ENCODE peak calls at places on chromosomes 7 and 10, in seven cellular contexts. M is SK-N-SH, Y is fibroblast of lung, R is IMR-90, H is neuronal stem cell, Z is hepatocyte, A is neural progenitor cell. K is an unnamed sample.

GRCh38 chr10:60258429-60258797 is 131.3 kb downstream of the ANK3 start:
- DNase-seq in A (peak; percentile 62), M (no peak), Z (no peak), Y (no peak), H (no peak), R (no peak), K (no peak)

GRCh38 chr7:40923631-40924030 is 779.3 kb downstream of the INHBA start:
- DNase-seq in M (no peak), Y (no peak), H (no peak), R (no peak), Z (no peak), A (no peak), K (no peak)

GRCh38 chr7:14858410-14858809 is 44.1 kb downstream of the DGKB start:
- DNase-seq in M (no peak), Y (no peak), R (no peak), H (no peak), Z (no peak), A (no peak), K (no peak)

GRCh38 chr10:83108565-83109333 is 1030.6 kb upstream of the GHITM start:
- DNase-seq in H (no peak), Y (no peak), M (no peak), Z (no peak), R (no peak), A (no peak), K (no peak)

GRCh38 chr7:17229257-17229656 is 69.2 kb upstream of the AHR start:
- DNase-seq in R (no peak), H (no peak), Z (no peak), M (no peak), A (no peak), Y (no peak), K (no peak)

GRCh38 chr10:92965314-92965713 is 95.3 kb upstream of the CYP26C1 start:
- DNase-seq in R (peak; percentile 73), Z (peak; percentile 69), A (peak; percentile 69), H (peak; percentile 48), Y (peak; percentile 80), M (peak; percentile 15), K (no peak)

GRCh38 chr7:92751902-92752901 is 84.2 kb downstream of the CDK6 start:
- DNase-seq in M (no peak), Y (peak; percentile 95), A (no peak), H (no peak), Z (peak; percentile 32), R (peak; percentile 98), K (no peak)

GRCh38 chr10:114821915-114822770 is 563 bp downstream of the FHIP2A start:
- DNase-seq in H (peak; percentile 21), Z (peak; percentile 32), A (peak; percentile 53), R (peak; percentile 14), Y (peak; percentile 37), M (peak; percentile 81), K (peak; percentile 41)

GRCh38 chr10:36608251-36608650 is 517.1 kb upstream of the ANKRD30A start:
- DNase-seq in M (no peak), A (no peak), H (no peak), Z (no peak), Y (peak; percentile 9), R (peak; percentile 67), K (no peak)

GRCh38 chr10:71982269-71983178 is 18.3 kb downstream of the CHST3 start:
- DNase-seq in Z (no peak), Y (no peak), M (no peak), A (no peak), H (no peak), R (no peak), K (no peak)

GRCh38 chr7:114508096-114508495 is 93.5 kb downstream of the FOXP2 start:
- DNase-seq in H (no peak), Z (no peak), M (no peak), R (peak; percentile 47), Y (peak; percentile 57), A (no peak), K (no peak)

GRCh38 chr7:112407261-112407660 is 43.0 kb upstream of the IFRD1 start:
- DNase-seq in Y (no peak), A (no peak), R (no peak), Z (no peak), H (no peak), M (no peak), K (no peak)

GRCh38 chr10:123804716-123805115 is 86.9 kb downstream of the CPXM2 start:
- DNase-seq in H (no peak), R (no peak), Y (no peak), A (no peak), M (no peak), Z (no peak), K (no peak)

GRCh38 chr10:116756277-116756676 is 13.9 kb upstream of the HSPA12A start:
- DNase-seq in Z (no peak), M (no peak), H (no peak), R (peak; percentile 11), Y (peak; percentile 25), A (no peak), K (no peak)

GRCh38 chr7:36684951-36685350 is 39.3 kb downstream of the AOAH start:
- DNase-seq in Y (no peak), A (no peak), R (no peak), M (no peak), H (no peak), Z (no peak), K (no peak)

GRCh38 chr7:71021049-71021448 is 110.9 kb upstream of the GALNT17 start:
- DNase-seq in M (no peak), Z (no peak), Y (no peak), H (no peak), A (no peak), R (no peak), K (no peak)

GRCh38 chr10:104333728-104334373 is 4.4 kb downstream of the ITPRIP start:
- DNase-seq in A (no peak), R (no peak), M (peak; percentile 5), H (no peak), Y (peak; percentile 8), Z (no peak), K (no peak)

GRCh38 chr7:84720456-84721097 is 466.3 kb downstream of the SEMA3D start:
- DNase-seq in H (no peak), Y (no peak), R (peak; percentile 8), Z (no peak), A (no peak), M (no peak), K (no peak)

GRCh38 chr10:104122273-104123107 is 519 bp downstream of the SFR1 start:
- DNase-seq in M (no peak), A (no peak), Z (no peak), R (peak; percentile 2), H (no peak), Y (peak; percentile 20), K (no peak)

GRCh38 chr7:46939089-46939488 is 642.8 kb downstream of the TNS3 start:
- DNase-seq in H (no peak), A (no peak), Y (no peak), Z (no peak), M (no peak), R (no peak), K (no peak)

GRCh38 chr10:7626283-7626682 is 40.5 kb downstream of the ITIH5 start:
- DNase-seq in Y (no peak), A (no peak), M (no peak), R (no peak), H (no peak), Z (no peak), K (no peak)

GRCh38 chr10:102826148-102826796 is 10.9 kb downstream of the CYP17A1 start:
- DNase-seq in A (no peak), H (no peak), R (no peak), Y (no peak), Z (no peak), M (no peak), K (no peak)

GRCh38 chr7:155380986-155381851 is 76.7 kb upstream of the EN2 start:
- DNase-seq in Z (no peak), Y (no peak), A (peak; percentile 78), M (peak; percentile 68), H (no peak), R (no peak), K (no peak)

GRCh38 chr7:155383756-155384491 is 74.0 kb upstream of the EN2 start:
- DNase-seq in Y (no peak), Z (no peak), M (no peak), A (no peak), R (no peak), H (no peak), K (no peak)

GRCh38 chr7:155382802-155383171 is 75.1 kb upstream of the EN2 start:
- DNase-seq in Y (no peak), M (no peak), A (no peak), H (no peak), Z (no peak), R (no peak), K (no peak)

GRCh38 chr7:155380221-155380861 is 77.6 kb upstream of the EN2 start:
- DNase-seq in A (peak; percentile 92), M (peak; percentile 95), Z (peak; percentile 92), Y (peak; percentile 60), R (peak; percentile 54), H (no peak), K (peak; percentile 79)

DNA sequence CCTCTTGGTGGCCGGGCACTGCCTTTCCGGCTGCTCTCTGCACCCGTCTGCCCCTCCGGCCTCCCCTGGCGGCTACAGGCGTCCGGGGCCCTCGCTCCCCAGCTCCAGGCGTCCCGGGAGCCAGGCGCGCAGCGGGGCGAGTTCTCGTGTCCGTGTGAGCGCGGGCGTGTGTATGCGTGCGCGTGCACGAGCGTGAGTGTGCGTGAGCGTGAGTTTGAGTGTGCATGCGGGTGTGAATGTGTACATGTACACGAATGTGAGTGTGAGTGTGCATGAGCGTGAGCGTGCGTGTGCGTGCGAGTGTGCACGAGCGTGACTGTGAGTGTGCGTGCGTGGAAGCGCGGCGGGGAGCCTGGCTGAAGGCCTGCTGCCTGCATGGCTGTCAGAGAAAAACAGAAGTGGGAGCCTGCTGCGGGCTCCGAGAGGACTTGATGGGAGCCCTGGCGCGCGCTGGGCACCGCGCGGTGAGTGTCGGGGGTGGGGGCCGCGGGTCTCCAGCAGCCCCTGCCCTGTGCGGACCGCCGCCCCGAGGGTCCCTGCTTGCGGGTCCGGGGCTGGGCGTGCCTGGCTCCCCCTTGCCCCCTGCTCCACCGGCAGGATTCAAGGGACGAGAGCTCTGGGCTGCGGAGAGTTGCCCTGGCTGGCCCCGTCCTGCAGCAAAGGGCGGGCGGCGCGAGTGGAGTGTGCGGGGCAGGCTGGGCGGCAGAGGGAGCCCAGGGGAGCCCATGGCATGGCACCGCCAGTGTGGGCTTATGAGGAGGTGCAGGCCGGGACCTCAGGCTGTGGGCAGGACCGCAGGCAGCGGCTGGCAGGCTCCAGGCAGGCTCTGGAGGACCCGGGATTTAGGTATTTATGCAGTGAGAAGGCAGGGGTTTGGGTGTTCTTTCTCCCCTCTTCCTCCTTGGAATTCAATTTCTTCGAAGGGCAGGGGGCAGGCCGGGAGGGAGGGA is 75.8 kb upstream of the EN2 start:
- DNase-seq in H (no peak), Y (no peak), M (peak; percentile 63), A (peak; percentile 43), Z (no peak), R (no peak), K (no peak)
- H3K4me2 ChIP-seq in H (peak overlapping the region; percentile 32), Y (no peak overlapping the region), M (peak overlapping the region; percentile 71), A (peak overlapping the region; percentile 63), Z (peak overlapping the region; percentile 84), R (peak overlapping the region; percentile 83), K (peak overlapping the region; percentile 47)

GRCh38 chr10:91409069-91409868 is 875 bp upstream of the HECTD2 start:
- DNase-seq in M (peak; percentile 82), A (peak; percentile 82), R (peak; percentile 80), Y (peak; percentile 89), Z (peak; percentile 83), H (peak; percentile 73), K (peak; percentile 56)
- H3K4me2 ChIP-seq in M (peak overlapping the region; percentile 83), A (peak overlapping the region; percentile 88), R (peak overlapping the region; percentile 92), Y (peak overlapping the region; percentile 84), Z (peak overlapping the region; percentile 79), H (peak overlapping the region; percentile 75), K (peak overlapping the region; percentile 68)

GRCh38 chr7:104950754-104951153 is 63.3 kb upstream of the KMT2E start:
- DNase-seq in R (no peak), Z (no peak), H (no peak), M (no peak), Y (peak; percentile 63), A (no peak), K (no peak)
- H3K4me2 ChIP-seq in R (no peak overlapping the region), Z (no peak overlapping the region), H (no peak overlapping the region), M (no peak overlapping the region), Y (peak overlapping the region; percentile 4), A (no peak overlapping the region), K (no peak overlapping the region)

GRCh38 chr7:126574838-126575250 is 677.9 kb downstream of the GRM8 start:
- DNase-seq in Y (no peak), M (no peak), A (no peak), Z (peak; percentile 21), H (no peak), R (no peak), K (peak; percentile 29)
- H3K4me2 ChIP-seq in Y (no peak overlapping the region), M (peak overlapping the region; percentile 67), A (no peak overlapping the region), Z (peak overlapping the region; percentile 26), H (no peak overlapping the region), R (no peak overlapping the region), K (no peak overlapping the region)

K was measured in H9.